ENCODE peak calls at places on chromosome 19, in five cellular contexts. One of them, this sample, is unnamed. For H3K4me1, the result is how much of the 10 kb centered on the place peaks cover.

GRCh38 chr19:54203151-54203611 is 2.5 kb downstream of the RPS9 start:
- DNase-seq in GM23248: peak
- DNase-seq in CD4-positive, alpha-beta memory T cell: no peak
- DNase-seq in mucosa of descending colon: no peak
- DNase-seq in cardiac muscle cell: no peak
- DNase-seq in this sample: no peak

GRCh38 chr19:21328402-21328801 is 808 bp downstream of the ZNF708 start:
- DNase-seq in mucosa of descending colon: no peak
- DNase-seq in CD4-positive, alpha-beta memory T cell: no peak
- DNase-seq in GM23248: no peak
- DNase-seq in cardiac muscle cell: peak
- DNase-seq in this sample: no peak

GRCh38 chr19:11426656-11427055 is 7.5 kb upstream of the RGL3 start:
- DNase-seq in CD4-positive, alpha-beta memory T cell: no peak
- DNase-seq in cardiac muscle cell: no peak
- DNase-seq in GM23248: no peak
- DNase-seq in mucosa of descending colon: no peak
- DNase-seq in this sample: no peak

GRCh38 chr19:18416778-18417249 is 2.4 kb upstream of the SSBP4 start:
- DNase-seq in CD4-positive, alpha-beta memory T cell: peak
- DNase-seq in GM23248: peak
- DNase-seq in mucosa of descending colon: peak
- DNase-seq in cardiac muscle cell: peak
- DNase-seq in this sample: peak

GRCh38 chr19:38565686-38566105 is 52.1 kb downstream of the MAP4K1 start:
- DNase-seq in cardiac muscle cell: no peak
- DNase-seq in GM23248: no peak
- DNase-seq in CD4-positive, alpha-beta memory T cell: no peak
- DNase-seq in mucosa of descending colon: no peak
- DNase-seq in this sample: no peak

GRCh38 chr19:18456974-18457373 is 19.0 kb upstream of the ISYNA1 start:
- DNase-seq in CD4-positive, alpha-beta memory T cell: no peak
- DNase-seq in mucosa of descending colon: no peak
- DNase-seq in GM23248: peak
- DNase-seq in cardiac muscle cell: no peak
- DNase-seq in this sample: no peak

GRCh38 chr19:16204005-16204294 is 6.2 kb downstream of the AP1M1 start:
- DNase-seq in mucosa of descending colon: no peak
- DNase-seq in cardiac muscle cell: no peak
- DNase-seq in CD4-positive, alpha-beta memory T cell: no peak
- DNase-seq in GM23248: no peak
- DNase-seq in this sample: no peak

GRCh38 chr19:6809262-6809661 is 36.8 kb downstream of the VAV1 start:
- DNase-seq in mucosa of descending colon: no peak
- DNase-seq in CD4-positive, alpha-beta memory T cell: no peak
- DNase-seq in cardiac muscle cell: no peak
- DNase-seq in GM23248: no peak
- DNase-seq in this sample: no peak

GRCh38 chr19:23070353-23070781 is 46.5 kb upstream of the ZNF730 start:
- DNase-seq in cardiac muscle cell: no peak
- DNase-seq in mucosa of descending colon: peak
- DNase-seq in CD4-positive, alpha-beta memory T cell: no peak
- DNase-seq in GM23248: peak
- DNase-seq in this sample: peak

GRCh38 chr19:22604571-22605274 is 29.4 kb upstream of the ZNF492 start:
- DNase-seq in cardiac muscle cell: no peak
- DNase-seq in GM23248: no peak
- DNase-seq in CD4-positive, alpha-beta memory T cell: no peak
- DNase-seq in mucosa of descending colon: no peak
- DNase-seq in this sample: no peak

GRCh38 chr19:18543814-18544475 is 572 bp upstream of the FKBP8 start:
- DNase-seq in cardiac muscle cell: peak
- DNase-seq in mucosa of descending colon: peak
- DNase-seq in CD4-positive, alpha-beta memory T cell: peak
- DNase-seq in GM23248: peak
- DNase-seq in this sample: peak

GRCh38 chr19:5240011-5240410 is 100.6 kb downstream of the PTPRS start:
- DNase-seq in cardiac muscle cell: no peak
- DNase-seq in CD4-positive, alpha-beta memory T cell: no peak
- DNase-seq in mucosa of descending colon: no peak
- DNase-seq in GM23248: no peak
- DNase-seq in this sample: no peak

GRCh38 chr19:6736917-6737283 is 480 bp downstream of the GPR108 start:
- DNase-seq in CD4-positive, alpha-beta memory T cell: no peak
- DNase-seq in GM23248: no peak
- DNase-seq in cardiac muscle cell: no peak
- DNase-seq in mucosa of descending colon: no peak
- DNase-seq in this sample: no peak

GRCh38 chr19:17721821-17722220 is 2.5 kb downstream of the MAP1S start:
- DNase-seq in mucosa of descending colon: no peak
- DNase-seq in cardiac muscle cell: no peak
- DNase-seq in CD4-positive, alpha-beta memory T cell: no peak
- DNase-seq in GM23248: peak
- DNase-seq in this sample: no peak

GRCh38 chr19:480016-480855 is 16.1 kb upstream of the MADCAM1 start:
- DNase-seq in CD4-positive, alpha-beta memory T cell: peak
- DNase-seq in cardiac muscle cell: peak
- DNase-seq in GM23248: peak
- DNase-seq in mucosa of descending colon: peak
- DNase-seq in this sample: peak

GRCh38 chr19:18650468-18651001 is 13.7 kb downstream of the KLHL26 start:
- DNase-seq in cardiac muscle cell: no peak
- DNase-seq in CD4-positive, alpha-beta memory T cell: no peak
- DNase-seq in mucosa of descending colon: peak
- DNase-seq in GM23248: peak
- DNase-seq in this sample: no peak

GRCh38 chr19:39109641-39110040 is 15.9 kb upstream of the PAK4 start:
- DNase-seq in cardiac muscle cell: no peak
- DNase-seq in CD4-positive, alpha-beta memory T cell: no peak
- DNase-seq in mucosa of descending colon: no peak
- DNase-seq in GM23248: no peak
- DNase-seq in this sample: no peak

GRCh38 chr19:39265321-39265916 is 2.8 kb upstream of the IFNL2 start:
- DNase-seq in CD4-positive, alpha-beta memory T cell: no peak
- DNase-seq in cardiac muscle cell: no peak
- DNase-seq in GM23248: peak
- DNase-seq in mucosa of descending colon: no peak
- DNase-seq in this sample: no peak

GRCh38 chr19:10762656-10763055 is 44.8 kb downstream of the DNM2 start:
- DNase-seq in GM23248: no peak
- DNase-seq in cardiac muscle cell: no peak
- DNase-seq in CD4-positive, alpha-beta memory T cell: peak
- DNase-seq in mucosa of descending colon: peak
- DNase-seq in this sample: no peak

GRCh38 chr19:12986726-12987125 is 8.5 kb upstream of the NFIX start:
- DNase-seq in cardiac muscle cell: no peak
- DNase-seq in mucosa of descending colon: no peak
- DNase-seq in GM23248: no peak
- DNase-seq in CD4-positive, alpha-beta memory T cell: no peak
- DNase-seq in this sample: no peak

GRCh38 chr19:55646889-55647731 is 902 bp upstream of the CCDC106 start:
- DNase-seq in CD4-positive, alpha-beta memory T cell: no peak
- DNase-seq in cardiac muscle cell: no peak
- DNase-seq in GM23248: peak
- DNase-seq in mucosa of descending colon: no peak
- DNase-seq in this sample: no peak

GRCh38 chr19:12974301-12975220 is 5.2 kb downstream of the DAND5 start:
- DNase-seq in cardiac muscle cell: no peak
- DNase-seq in GM23248: peak
- DNase-seq in mucosa of descending colon: no peak
- DNase-seq in CD4-positive, alpha-beta memory T cell: no peak
- DNase-seq in this sample: no peak

GRCh38 chr19:19657397-19657783 is 6.1 kb downstream of the ATP13A1 start:
- DNase-seq in GM23248: no peak
- DNase-seq in CD4-positive, alpha-beta memory T cell: no peak
- DNase-seq in mucosa of descending colon: peak
- DNase-seq in cardiac muscle cell: no peak
- DNase-seq in this sample: no peak

GRCh38 chr19:5903502-5904301 is at the start of gene NDUFA11:
- DNase-seq in CD4-positive, alpha-beta memory T cell: peak
- DNase-seq in GM23248: peak
- DNase-seq in cardiac muscle cell: peak
- DNase-seq in mucosa of descending colon: peak
- DNase-seq in this sample: peak

GRCh38 chr19:38736413-38737280 is 7.6 kb downstream of the CAPN12 start:
- DNase-seq in CD4-positive, alpha-beta memory T cell: peak
- DNase-seq in mucosa of descending colon: peak
- DNase-seq in cardiac muscle cell: peak
- DNase-seq in GM23248: peak
- DNase-seq in this sample: peak

GRCh38 chr19:17479325-17479791 is 9.0 kb downstream of the SLC27A1 start:
- DNase-seq in cardiac muscle cell: no peak
- DNase-seq in GM23248: peak
- DNase-seq in mucosa of descending colon: no peak
- DNase-seq in CD4-positive, alpha-beta memory T cell: no peak
- DNase-seq in this sample: no peak

GRCh38 chr19:15354557-15355296 is 22.4 kb upstream of the BRD4 start:
- DNase-seq in CD4-positive, alpha-beta memory T cell: no peak
- DNase-seq in mucosa of descending colon: no peak
- DNase-seq in GM23248: no peak
- DNase-seq in cardiac muscle cell: no peak
- DNase-seq in this sample: no peak

GRCh38 chr19:31693870-31694269 is 344.6 kb upstream of the TSHZ3 start:
- DNase-seq in cardiac muscle cell: no peak
- DNase-seq in GM23248: no peak
- DNase-seq in mucosa of descending colon: no peak
- DNase-seq in CD4-positive, alpha-beta memory T cell: no peak
- DNase-seq in this sample: no peak

GRCh38 chr19:7333198-7334118 is 15.3 kb upstream of the ARHGEF18 start:
- DNase-seq in cardiac muscle cell: no peak
- DNase-seq in CD4-positive, alpha-beta memory T cell: no peak
- DNase-seq in GM23248: no peak
- DNase-seq in mucosa of descending colon: no peak
- DNase-seq in this sample: no peak

GRCh38 chr19:16373539-16373938 is 48.9 kb downstream of the KLF2 start:
- DNase-seq in GM23248: peak
- DNase-seq in mucosa of descending colon: peak
- DNase-seq in cardiac muscle cell: no peak
- DNase-seq in CD4-positive, alpha-beta memory T cell: no peak
- DNase-seq in this sample: no peak

GRCh38 chr19:13757805-13758772 is 6.2 kb upstream of the MRI1 start:
- DNase-seq in CD4-positive, alpha-beta memory T cell: no peak
- DNase-seq in cardiac muscle cell: no peak
- DNase-seq in mucosa of descending colon: no peak
- DNase-seq in GM23248: no peak
- DNase-seq in this sample: no peak

GRCh38 chr19:14732510-14732909 is 42.7 kb downstream of the ZNF333 start:
- DNase-seq in CD4-positive, alpha-beta memory T cell: no peak
- DNase-seq in GM23248: no peak
- DNase-seq in cardiac muscle cell: no peak
- DNase-seq in mucosa of descending colon: no peak
- DNase-seq in this sample: no peak

GRCh38 chr19:11166281-11167142 is 10.9 kb upstream of the SPC24 start:
- DNase-seq in CD4-positive, alpha-beta memory T cell: no peak
- DNase-seq in mucosa of descending colon: no peak
- DNase-seq in GM23248: peak
- DNase-seq in cardiac muscle cell: no peak
- DNase-seq in this sample: no peak

GRCh38 chr19:17347877-17348276 is 10.5 kb downstream of the GTPBP3 start:
- DNase-seq in cardiac muscle cell: no peak
- DNase-seq in GM23248: no peak
- DNase-seq in CD4-positive, alpha-beta memory T cell: no peak
- DNase-seq in mucosa of descending colon: no peak
- DNase-seq in this sample: no peak

GRCh38 chr19:2547721-2548120 is 71.8 kb downstream of the GADD45B start:
- DNase-seq in cardiac muscle cell: no peak
- DNase-seq in GM23248: no peak
- DNase-seq in mucosa of descending colon: no peak
- DNase-seq in CD4-positive, alpha-beta memory T cell: no peak
- DNase-seq in this sample: no peak
- H3K4me1 ChIP-seq in cardiac muscle cell: under half
- H3K4me1 ChIP-seq in GM23248: under half
- H3K4me1 ChIP-seq in mucosa of descending colon: under half
- H3K4me1 ChIP-seq in CD4-positive, alpha-beta memory T cell: under half
- H3K4me1 ChIP-seq in this sample: under half

GRCh38 chr19:48468806-48469055 is 438 bp upstream of the CYTH2 start:
- DNase-seq in mucosa of descending colon: no peak
- DNase-seq in GM23248: no peak
- DNase-seq in CD4-positive, alpha-beta memory T cell: no peak
- DNase-seq in cardiac muscle cell: no peak
- DNase-seq in this sample: no peak
- H3K4me1 ChIP-seq in mucosa of descending colon: under half
- H3K4me1 ChIP-seq in GM23248: under half
- H3K4me1 ChIP-seq in CD4-positive, alpha-beta memory T cell: under half
- H3K4me1 ChIP-seq in cardiac muscle cell: under half
- H3K4me1 ChIP-seq in this sample: under half

DNA sequence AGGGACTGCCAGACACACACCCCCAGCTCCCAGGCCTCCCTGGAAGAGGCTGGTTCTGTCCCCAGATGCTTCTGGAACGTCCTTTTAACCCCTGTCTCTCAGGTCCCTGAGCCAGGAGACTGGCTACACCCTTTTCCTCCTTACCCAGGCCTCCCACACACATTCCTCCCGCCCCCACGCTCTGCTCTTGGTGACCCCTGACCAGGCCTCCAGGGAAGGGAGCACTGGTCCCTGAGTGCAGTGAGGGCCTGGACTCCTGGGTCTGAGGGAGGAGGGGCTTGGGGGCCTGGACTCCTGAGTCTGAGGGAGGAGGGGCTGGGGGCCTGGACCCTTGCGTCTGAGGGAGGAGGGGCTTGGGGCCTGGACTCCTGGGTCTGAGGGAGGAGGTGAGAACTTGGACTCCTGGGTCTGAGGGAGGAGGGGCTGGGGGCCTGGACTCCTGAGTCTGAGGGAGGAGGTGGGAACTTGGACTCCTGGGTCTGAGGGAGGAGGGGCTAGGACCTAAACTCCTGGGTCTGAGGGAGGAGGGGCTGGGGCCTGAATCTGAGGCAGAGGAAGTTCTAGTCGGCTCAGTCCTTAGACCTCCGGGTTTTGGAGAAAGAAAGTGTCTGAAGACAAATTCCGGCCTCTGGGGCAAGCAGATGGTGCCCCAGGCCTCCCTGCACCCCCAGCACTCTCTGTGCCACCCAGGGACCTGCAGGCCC is 530 bp downstream of the KLK6 start:
- DNase-seq in CD4-positive, alpha-beta memory T cell: no peak
- DNase-seq in cardiac muscle cell: no peak
- DNase-seq in GM23248: no peak
- DNase-seq in mucosa of descending colon: no peak
- DNase-seq in this sample: no peak
- H3K4me1 ChIP-seq in CD4-positive, alpha-beta memory T cell: under half
- H3K4me1 ChIP-seq in cardiac muscle cell: under half
- H3K4me1 ChIP-seq in GM23248: under half
- H3K4me1 ChIP-seq in mucosa of descending colon: under half
- H3K4me1 ChIP-seq in this sample: under half

DNA sequence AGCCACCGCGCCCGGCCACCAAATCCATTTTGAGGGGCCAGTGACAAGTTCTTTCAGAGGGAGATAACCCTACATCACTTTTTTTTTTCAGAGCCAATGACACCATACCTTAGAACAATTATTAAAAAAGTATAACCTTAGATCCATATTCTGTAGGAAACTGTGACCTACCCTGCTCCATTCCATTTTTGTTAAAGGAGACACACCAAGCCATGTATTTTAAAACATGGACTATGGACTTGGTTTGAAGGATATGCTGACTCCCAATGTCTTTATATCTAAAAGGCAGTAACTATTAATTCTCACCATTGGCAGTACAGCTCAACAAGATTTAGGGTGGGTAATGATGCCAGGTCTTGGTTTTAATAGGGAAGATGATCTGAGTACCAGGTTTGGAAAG is 1.1 kb downstream of the GSK3A start:
- DNase-seq in cardiac muscle cell: no peak
- DNase-seq in CD4-positive, alpha-beta memory T cell: no peak
- DNase-seq in GM23248: no peak
- DNase-seq in mucosa of descending colon: no peak
- DNase-seq in this sample: no peak
- H3K4me1 ChIP-seq in cardiac muscle cell: under half
- H3K4me1 ChIP-seq in CD4-positive, alpha-beta memory T cell: under half
- H3K4me1 ChIP-seq in GM23248: under half
- H3K4me1 ChIP-seq in mucosa of descending colon: under half
- H3K4me1 ChIP-seq in this sample: under half

This sample was measured in CD4-positive, CD25-positive, alpha-beta regulatory T cell.